ENCODE peak calls at places on chromosomes 7 and 10, in four cellular contexts. Y, V, B and T are unnamed samples.

GRCh38 chr7:45267262-45267661 is 109.7 kb downstream of the RAMP3 start:
- DNase-seq in V (no peak), Y (no peak), B (no peak), T (no peak)

GRCh38 chr7:42029405-42029804 is 207.6 kb downstream of the GLI3 start:
- DNase-seq in B (no peak), Y (no peak), V (no peak), T (no peak)

GRCh38 chr10:70315815-70316214 is 32.0 kb upstream of the NPFFR1 start:
- DNase-seq in Y (no peak), V (no peak), B (no peak), T (no peak)

GRCh38 chr10:133134411-133135115 is 25.5 kb upstream of the KNDC1 start:
- DNase-seq in V (no peak), Y (no peak), B (no peak), T (no peak)

GRCh38 chr7:101564778-101565211 is 64.3 kb downstream of the MYL10 start:
- DNase-seq in B (no peak), V (no peak), Y (no peak), T (no peak)

GRCh38 chr7:112081778-112082177 is 124.4 kb downstream of the DOCK4 start:
- DNase-seq in B (no peak), V (no peak), Y (no peak), T (no peak)

GRCh38 chr10:70812814-70813213 is 2.9 kb upstream of the SGPL1 start:
- DNase-seq in Y (no peak), V (no peak), B (no peak), T (no peak)

GRCh38 chr10:129968937-129969527 is 5.0 kb upstream of the EBF3 start:
- DNase-seq in B (no peak), V (peak), Y (no peak), T (peak)

GRCh38 chr7:149469806-149470205 is 8.9 kb upstream of the ZNF777 start:
- DNase-seq in Y (no peak), V (no peak), B (no peak), T (no peak)

GRCh38 chr10:100470367-100470766 is 7.6 kb downstream of the WNT8B start:
- DNase-seq in V (no peak), B (peak), Y (no peak), T (no peak)

GRCh38 chr7:51304729-51305128 is 11.9 kb downstream of the COBL start:
- DNase-seq in B (no peak), V (no peak), Y (no peak), T (no peak)

GRCh38 chr7:47714669-47715607 is 133.0 kb upstream of the TNS3 start:
- DNase-seq in Y (no peak), B (no peak), V (no peak), T (no peak)

GRCh38 chr10:3045471-3046209 is 21.7 kb upstream of the PFKP start:
- DNase-seq in Y (no peak), B (peak), V (no peak), T (no peak)

GRCh38 chr7:45118292-45118691 is 6.8 kb upstream of the TBRG4 start:
- DNase-seq in Y (no peak), V (no peak), B (no peak), T (no peak)

GRCh38 chr10:103241262-103242011 is 4.2 kb upstream of the RPEL1 start:
- DNase-seq in B (peak), V (no peak), Y (no peak), T (no peak)

GRCh38 chr7:108055541-108056135 is 52.7 kb upstream of the LAMB1 start:
- DNase-seq in Y (no peak), V (no peak), B (no peak), T (no peak)

GRCh38 chr7:40311307-40311706 is 176.5 kb downstream of the SUGCT start:
- DNase-seq in V (no peak), B (no peak), Y (no peak), T (no peak)

GRCh38 chr7:504221-505081 is 15.2 kb downstream of the PDGFA start:
- DNase-seq in B (no peak), V (no peak), Y (no peak), T (no peak)

GRCh38 chr7:28083159-28083997 is 97.2 kb downstream of the JAZF1 start:
- DNase-seq in V (no peak), B (no peak), Y (no peak), T (no peak)

GRCh38 chr7:94298943-94299342 is 95.8 kb upstream of the COL1A2 start:
- DNase-seq in Y (no peak), B (peak), V (no peak), T (no peak)

GRCh38 chr10:58573144-58573543 is 60.5 kb downstream of the BICC1 start:
- DNase-seq in V (no peak), B (no peak), Y (no peak), T (no peak)

GRCh38 chr10:92124524-92125168 is 166.2 kb downstream of the CPEB3 start:
- DNase-seq in B (peak), Y (no peak), V (no peak), T (no peak)

GRCh38 chr7:63106506-63107388 is 891.9 kb upstream of the ZNF722 start:
- DNase-seq in B (no peak), V (no peak), Y (no peak), T (no peak)

GRCh38 chr7:158595068-158595467 is 7.4 kb upstream of the PTPRN2 start:
- DNase-seq in Y (no peak), B (no peak), V (no peak), T (no peak)

GRCh38 chr7:114985316-114985715 is 63.4 kb downstream of the MDFIC start:
- DNase-seq in Y (no peak), B (no peak), V (no peak), T (no peak)

GRCh38 chr10:484441-484924 is 205.0 kb downstream of the DIP2C start:
- DNase-seq in V (no peak), Y (no peak), B (no peak), T (peak)

GRCh38 chr7:40348126-40348728 is 213.4 kb downstream of the SUGCT start:
- DNase-seq in Y (no peak), B (no peak), V (no peak), T (no peak)

GRCh38 chr10:78149193-78149592 is 115.5 kb downstream of the RPS24 start:
- DNase-seq in Y (no peak), B (no peak), V (no peak), T (no peak)

GRCh38 chr10:33327750-33328149 is 6.7 kb downstream of the NRP1 start:
- DNase-seq in Y (no peak), B (no peak), V (no peak), T (no peak)

GRCh38 chr10:108735380-108735779 is 1187.9 kb downstream of the XPNPEP1 start:
- DNase-seq in B (peak), Y (no peak), V (no peak), T (no peak)

GRCh38 chr7:8938036-8938435 is 504.6 kb downstream of the NXPH1 start:
- DNase-seq in Y (no peak), V (peak), B (no peak), T (no peak)

GRCh38 chr10:34075269-34075926 is 739.7 kb downstream of the PARD3 start:
- DNase-seq in V (no peak), Y (no peak), B (no peak), T (no peak)